ENCODE peak calls at places on chromosomes 12 and 14, in six cellular contexts. H is CD4-positive, CD25-positive, alpha-beta regulatory T cell; E is IMR-90; Q is psoas muscle; L is left ventricle myocardium inferior; F is neural progenitor cell. U is an unnamed sample.

GRCh38 chr14:41986726-41987125 is 380.1 kb downstream of the LRFN5 start:
- DNase-seq in H (no peak), L (no peak), Q (no peak), F (no peak), E (peak; percentile 53), U (no peak)

GRCh38 chr12:93125126-93125525 is 196.0 kb upstream of the EEA1 start:
- DNase-seq in F (no peak), Q (no peak), E (no peak), H (no peak), L (no peak), U (no peak)

GRCh38 chr14:51595831-51596472 is 55.8 kb upstream of the FRMD6 start:
- DNase-seq in E (no peak), H (no peak), Q (no peak), F (no peak), L (no peak), U (no peak)

GRCh38 chr14:50741571-50741970 is 73.5 kb upstream of the SAV1 start:
- DNase-seq in L (no peak), E (peak; percentile 70), F (no peak), Q (no peak), H (no peak), U (no peak)

GRCh38 chr12:9649532-9649940 is 20.0 kb upstream of the CLEC2D start:
- DNase-seq in Q (no peak), L (no peak), E (no peak), F (peak; percentile 20), H (no peak), U (no peak)

GRCh38 chr12:93813972-93814821 is 137.0 kb downstream of the CRADD start:
- DNase-seq in H (no peak), L (peak; percentile 84), Q (peak; percentile 81), F (no peak), E (peak; percentile 94), U (no peak)

GRCh38 chr12:113479578-113480335 is 8.1 kb upstream of the LHX5 start:
- DNase-seq in E (peak; percentile 20), Q (no peak), L (peak; percentile 44), F (peak; percentile 94), H (no peak), U (no peak)

GRCh38 chr12:64672925-64673409 is 62.7 kb downstream of the RASSF3 start:
- DNase-seq in H (peak; percentile 40), L (peak; percentile 49), E (peak; percentile 66), Q (peak; percentile 23), F (no peak), U (peak; percentile 89)

GRCh38 chr12:98533723-98534251 is 18.4 kb downstream of the TMPO start:
- DNase-seq in L (no peak), H (no peak), E (peak; percentile 36), Q (no peak), F (no peak), U (no peak)

GRCh38 chr14:69755784-69756183 is 11.2 kb upstream of the SRSF5 start:
- DNase-seq in F (no peak), Q (no peak), H (no peak), E (no peak), L (no peak), U (no peak)

GRCh38 chr14:26808407-26808806 is 210.6 kb upstream of the NOVA1 start:
- DNase-seq in L (no peak), H (no peak), Q (no peak), F (no peak), E (no peak), U (no peak)

GRCh38 chr14:26811756-26812305 is 214.0 kb upstream of the NOVA1 start:
- DNase-seq in E (no peak), Q (no peak), H (no peak), F (no peak), L (no peak), U (no peak)
- H3K9me3 ChIP-seq in E (no peaks in the 10 kb centered on the region), Q (no peaks in the 10 kb centered on the region), H (no peaks in the 10 kb centered on the region), F (no peaks in the 10 kb centered on the region), L (no peaks in the 10 kb centered on the region), U (no peaks in the 10 kb centered on the region)

DNA sequence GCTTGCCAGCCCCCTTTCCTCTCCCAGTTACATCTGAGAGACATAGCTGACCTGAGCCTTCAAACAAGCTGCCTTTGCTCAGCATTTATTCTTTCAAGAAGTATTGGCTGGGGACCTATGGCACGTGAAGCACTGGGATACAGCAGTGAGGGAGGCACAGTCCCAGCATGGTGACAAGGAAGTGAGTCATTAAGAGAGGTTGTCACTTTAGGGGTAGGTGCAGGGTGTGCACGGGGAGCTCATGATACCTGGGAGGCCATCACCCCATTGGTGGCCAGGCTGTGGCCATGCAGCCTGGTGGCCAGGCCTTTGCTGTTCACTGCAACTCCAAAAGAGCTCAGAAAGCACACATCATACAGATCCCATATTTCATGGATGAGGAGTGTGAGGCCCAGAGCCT is 5.7 kb upstream of the KRT75 start:
- DNase-seq in L (no peak), H (no peak), F (no peak), Q (no peak), E (no peak), U (no peak)
- H3K4me1 ChIP-seq in L (peaks cover 5% of the 10 kb centered on the region), H (no peaks in the 10 kb centered on the region), F (peaks cover 25% of the 10 kb centered on the region), Q (no peaks in the 10 kb centered on the region), E (no peaks in the 10 kb centered on the region), U (no peaks in the 10 kb centered on the region)

GRCh38 chr12:12927211-12928079 is 24.5 kb downstream of the GPRC5D start:
- DNase-seq in E (peak; percentile 45), F (no peak), Q (no peak), H (peak; percentile 56), L (peak; percentile 66), U (peak; percentile 78)

GRCh38 chr12:12925383-12925782 is 26.6 kb downstream of the GPRC5D start:
- DNase-seq in L (no peak), E (no peak), F (no peak), H (no peak), Q (no peak), U (no peak)

GRCh38 chr12:12929696-12930095 is 22.3 kb downstream of the GPRC5D start:
- DNase-seq in E (no peak), F (no peak), H (no peak), L (no peak), Q (no peak), U (no peak)

GRCh38 chr12:12924169-12924568 is 27.8 kb downstream of the GPRC5D start:
- DNase-seq in F (no peak), L (no peak), H (no peak), Q (no peak), E (no peak), U (no peak)

GRCh38 chr12:12926571-12927071 is 25.3 kb downstream of the GPRC5D start:
- DNase-seq in L (no peak), E (no peak), H (no peak), Q (no peak), F (no peak), U (no peak)
- H3K4me3 ChIP-seq in L (peak overlapping the region; percentile 68), E (no peak overlapping the region), H (no peak overlapping the region), Q (no peak overlapping the region), F (no peak overlapping the region), U (peak overlapping the region; percentile 47)

DNA sequence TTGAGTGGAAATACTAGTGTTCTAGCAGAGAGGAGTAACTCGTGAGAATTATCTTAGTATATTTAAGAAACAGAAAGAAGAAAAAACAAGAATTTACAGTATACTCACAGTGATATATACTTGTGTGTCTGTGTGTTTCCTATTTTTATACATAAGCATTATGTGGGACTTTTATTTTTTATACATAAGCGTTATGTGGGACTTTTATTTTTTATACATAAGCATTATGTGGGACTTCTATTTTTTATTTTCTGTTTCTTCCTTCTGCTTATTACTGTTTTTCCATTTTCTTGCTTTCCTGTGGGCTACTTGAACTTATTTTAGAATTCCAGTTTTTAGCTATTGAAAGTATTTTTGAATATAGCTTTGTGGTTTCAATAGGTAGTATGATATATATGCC is 6.9 kb upstream of the ZNF140 start:
- DNase-seq in F (no peak), L (no peak), Q (no peak), H (no peak), E (no peak), U (no peak)
- H3K9me3 ChIP-seq in F (peaks cover 52% of the 10 kb centered on the region), L (peaks cover 100% of the 10 kb centered on the region), Q (peaks cover 87% of the 10 kb centered on the region), H (peaks cover 62% of the 10 kb centered on the region), E (peaks cover 38% of the 10 kb centered on the region), U (no peaks in the 10 kb centered on the region)

DNA sequence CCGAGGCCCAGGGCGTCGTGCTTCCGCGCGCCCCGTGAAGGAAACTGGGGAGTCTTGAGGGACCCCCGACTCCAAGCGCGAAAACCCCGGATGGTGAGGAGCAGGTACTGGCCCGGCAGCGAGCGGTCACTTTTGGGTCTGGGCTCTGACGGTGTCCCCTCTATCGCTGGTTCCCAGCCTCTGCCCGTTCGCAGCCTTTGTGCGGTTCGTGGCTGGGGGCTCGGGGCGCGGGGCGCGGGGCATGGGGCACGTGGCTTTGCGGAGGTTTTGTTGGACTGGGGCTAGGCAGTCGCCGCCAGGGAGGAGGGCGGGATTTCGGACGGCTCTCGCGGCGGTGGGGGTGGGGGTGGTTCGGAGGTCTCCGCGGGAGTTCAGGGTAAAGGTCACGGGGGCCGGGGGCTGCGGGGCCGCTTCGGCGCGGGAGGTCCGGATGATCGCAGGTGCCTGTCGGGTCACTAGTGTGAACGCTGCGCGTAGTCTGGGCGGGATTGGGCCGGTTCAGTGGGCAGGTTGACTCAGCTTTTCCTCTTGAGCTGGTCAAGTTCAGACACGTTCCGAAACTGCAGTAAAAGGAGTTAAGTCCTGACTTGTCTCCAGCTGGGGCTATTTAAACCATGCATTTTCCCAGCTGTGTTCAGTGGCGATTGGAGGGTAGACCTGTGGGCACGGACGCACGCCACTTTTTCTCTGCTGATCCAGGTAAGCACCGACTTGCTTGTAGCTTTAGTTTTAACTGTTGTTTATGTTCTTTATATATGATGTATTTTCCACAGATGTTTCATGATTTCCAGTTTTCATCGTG is 612 bp downstream of the MDM2 start:
- DNase-seq in E (peak; percentile 93), H (peak; percentile 37), Q (peak; percentile 77), L (peak; percentile 67), F (peak; percentile 76), U (peak; percentile 62)
- H3K4me1 ChIP-seq in E (peaks cover 2% of the 10 kb centered on the region), H (peaks cover 42% of the 10 kb centered on the region), Q (peaks cover 19% of the 10 kb centered on the region), L (peaks cover 64% of the 10 kb centered on the region), F (no peaks in the 10 kb centered on the region), U (no peaks in the 10 kb centered on the region)

GRCh38 chr14:36824854-36825253 is 163.2 kb downstream of the PAX9 start:
- DNase-seq in L (no peak), H (no peak), E (no peak), Q (no peak), F (no peak), U (no peak)
- H3K4me3 ChIP-seq in L (no peak overlapping the region), H (no peak overlapping the region), E (no peak overlapping the region), Q (no peak overlapping the region), F (no peak overlapping the region), U (no peak overlapping the region)

DNA sequence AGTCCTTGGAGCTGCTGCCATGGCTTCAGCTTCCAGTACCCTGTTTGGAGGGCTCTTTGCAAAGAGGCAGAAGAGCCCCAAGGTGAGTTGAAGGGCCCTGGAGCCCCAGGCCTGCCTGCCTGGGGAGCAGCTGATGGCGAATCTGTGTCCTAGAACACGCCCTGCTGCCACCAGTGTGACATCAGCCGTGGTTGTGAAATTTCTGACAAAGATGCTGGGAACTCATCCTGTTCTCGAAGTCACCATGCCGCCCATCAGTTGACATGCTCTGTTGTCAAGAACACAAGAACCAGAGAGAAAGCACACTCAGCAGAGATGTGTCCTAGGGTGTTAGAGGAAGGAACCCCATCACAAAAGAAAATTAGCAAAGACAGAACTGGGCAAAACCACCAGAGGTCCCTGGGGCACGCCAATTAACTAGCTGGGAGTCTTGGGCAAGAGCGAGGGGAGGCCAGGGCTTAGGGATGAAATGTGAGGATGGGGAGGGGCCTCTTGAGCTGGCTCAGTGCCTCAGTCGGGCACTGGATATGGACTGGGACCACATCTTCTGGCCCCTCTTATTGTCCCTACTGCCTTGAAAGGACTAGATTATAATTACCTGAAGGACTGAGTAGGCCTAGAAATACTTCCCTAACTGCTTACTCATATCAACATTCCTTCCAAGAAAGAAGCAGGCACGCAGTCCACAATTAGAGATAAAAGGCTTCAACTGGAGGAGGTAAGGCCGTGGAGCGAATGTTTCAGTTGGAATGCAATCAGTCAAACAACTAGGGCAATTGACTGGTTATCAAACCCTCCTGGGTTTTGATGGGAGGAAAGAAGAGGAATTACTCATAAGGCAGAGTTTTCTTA is 163.1 kb downstream of the CACNA1C start:
- DNase-seq in H (no peak), E (peak; percentile 57), L (no peak), Q (no peak), F (no peak), U (no peak)
- H3K9me3 ChIP-seq in H (no peaks in the 10 kb centered on the region), E (no peaks in the 10 kb centered on the region), L (no peaks in the 10 kb centered on the region), Q (no peaks in the 10 kb centered on the region), F (no peaks in the 10 kb centered on the region), U (no peaks in the 10 kb centered on the region)

GRCh38 chr12:2338381-2338780 is 285.6 kb downstream of the CACNA1C start:
- DNase-seq in H (no peak), E (no peak), F (no peak), Q (no peak), L (no peak), U (no peak)
- H3K4me1 ChIP-seq in H (no peaks in the 10 kb centered on the region), E (peaks cover 47% of the 10 kb centered on the region), F (peaks cover 6% of the 10 kb centered on the region), Q (peaks cover 60% of the 10 kb centered on the region), L (peaks cover 99% of the 10 kb centered on the region), U (no peaks in the 10 kb centered on the region)